ENCODE peak calls at places on chromosomes 7 and 10, in four cellular contexts. G, I, E and R are unnamed samples.

GRCh38 chr7:132575336-132575986 is 809 bp downstream of the PLXNA4 start:
- DNase-seq in G (peak), I (peak), E (peak), R (peak)

GRCh38 chr7:130409067-130409721 is 28.9 kb downstream of the CPA1 start:
- DNase-seq in G (no peak), I (no peak), E (no peak), R (no peak)

GRCh38 chr10:46216003-46216634 is 70.7 kb upstream of the ANTXRL start:
- DNase-seq in G (no peak), I (no peak), E (no peak), R (no peak)

GRCh38 chr10:93827035-93827804 is 66.6 kb upstream of the SLC35G1 start:
- DNase-seq in G (no peak), I (no peak), E (no peak), R (no peak)

GRCh38 chr10:69337312-69338132 is 59.2 kb downstream of the HK1 start:
- DNase-seq in G (peak), I (peak), E (peak), R (no peak)

GRCh38 chr10:86391236-86391840 is 24.7 kb upstream of the GRID1 start:
- DNase-seq in G (no peak), I (no peak), E (no peak), R (no peak)

GRCh38 chr7:52077571-52077970 is 761.0 kb upstream of the COBL start:
- DNase-seq in G (no peak), I (no peak), E (no peak), R (no peak)

GRCh38 chr7:128841961-128842673 is 11.9 kb downstream of the FLNC start:
- DNase-seq in G (no peak), I (peak), E (no peak), R (no peak)

GRCh38 chr10:44463511-44464121 is 78.7 kb upstream of the CXCL12 start:
- DNase-seq in G (no peak), I (no peak), E (no peak), R (peak)